ENCODE peak calls at places on chromosomes 7 and 10, in nine cellular contexts. One of them, this sample, is unnamed.

GRCh38 chr7:69367785-69368184 is 230.5 kb upstream of the AUTS2 start:
- DNase-seq in HL-60: no peak
- DNase-seq in ELF-1: no peak
- DNase-seq in GM23338: no peak
- DNase-seq in NCI-H524: no peak
- DNase-seq in NCI-H748 treated with DMSO at 0.1 percent for 48 hours: no peak
- DNase-seq in NCI-H1436: no peak
- DNase-seq in globus pallidus: no peak
- DNase-seq in sciatic nerve: no peak
- DNase-seq in this sample: no peak

GRCh38 chr7:7321681-7322080 is 139.3 kb downstream of the C1GALT1 start:
- DNase-seq in HL-60: no peak
- DNase-seq in ELF-1: no peak
- DNase-seq in GM23338: no peak
- DNase-seq in NCI-H524: no peak
- DNase-seq in NCI-H748 treated with DMSO at 0.1 percent for 48 hours: no peak
- DNase-seq in NCI-H1436: no peak
- DNase-seq in globus pallidus: no peak
- DNase-seq in sciatic nerve: no peak
- DNase-seq in this sample: peak; percentile 90

GRCh38 chr10:69885379-69886156 is 83.9 kb downstream of the COL13A1 start:
- DNase-seq in HL-60: no peak
- DNase-seq in ELF-1: no peak
- DNase-seq in GM23338: peak; percentile 58
- DNase-seq in NCI-H524: no peak
- DNase-seq in NCI-H748 treated with DMSO at 0.1 percent for 48 hours: no peak
- DNase-seq in NCI-H1436: no peak
- DNase-seq in globus pallidus: no peak
- DNase-seq in sciatic nerve: no peak
- DNase-seq in this sample: no peak

GRCh38 chr7:87926581-87927461 is 7.2 kb upstream of the ADAM22 start:
- DNase-seq in HL-60: no peak
- DNase-seq in ELF-1: peak; percentile 92
- DNase-seq in GM23338: peak; percentile 90
- DNase-seq in NCI-H524: peak; percentile 15
- DNase-seq in NCI-H748 treated with DMSO at 0.1 percent for 48 hours: peak; percentile 49
- DNase-seq in NCI-H1436: peak; percentile 71
- DNase-seq in globus pallidus: no peak
- DNase-seq in sciatic nerve: no peak
- DNase-seq in this sample: peak; percentile 97

GRCh38 chr7:48637382-48637781 is 287.0 kb upstream of the CDC14C start:
- DNase-seq in HL-60: no peak
- DNase-seq in ELF-1: no peak
- DNase-seq in GM23338: no peak
- DNase-seq in NCI-H524: no peak
- DNase-seq in NCI-H748 treated with DMSO at 0.1 percent for 48 hours: peak; percentile 89
- DNase-seq in NCI-H1436: no peak
- DNase-seq in globus pallidus: no peak
- DNase-seq in sciatic nerve: no peak
- DNase-seq in this sample: peak; percentile 36

GRCh38 chr10:613217-613616 is 76.3 kb downstream of the DIP2C start:
- DNase-seq in HL-60: no peak
- DNase-seq in ELF-1: peak; percentile 52
- DNase-seq in GM23338: peak; percentile 33
- DNase-seq in NCI-H524: no peak
- DNase-seq in NCI-H748 treated with DMSO at 0.1 percent for 48 hours: peak; percentile 91
- DNase-seq in NCI-H1436: no peak
- DNase-seq in globus pallidus: no peak
- DNase-seq in sciatic nerve: no peak
- DNase-seq in this sample: no peak

GRCh38 chr7:1569016-1569415 is 816 bp downstream of the PSMG3 start:
- DNase-seq in HL-60: peak; percentile 76
- DNase-seq in ELF-1: no peak
- DNase-seq in GM23338: no peak
- DNase-seq in NCI-H524: no peak
- DNase-seq in NCI-H748 treated with DMSO at 0.1 percent for 48 hours: no peak
- DNase-seq in NCI-H1436: no peak
- DNase-seq in globus pallidus: no peak
- DNase-seq in sciatic nerve: no peak
- DNase-seq in this sample: peak; percentile 63

GRCh38 chr7:52154382-52154781 is 837.8 kb upstream of the COBL start:
- DNase-seq in HL-60: no peak
- DNase-seq in ELF-1: no peak
- DNase-seq in GM23338: peak; percentile 43
- DNase-seq in NCI-H524: no peak
- DNase-seq in NCI-H748 treated with DMSO at 0.1 percent for 48 hours: no peak
- DNase-seq in NCI-H1436: no peak
- DNase-seq in globus pallidus: no peak
- DNase-seq in sciatic nerve: no peak
- DNase-seq in this sample: no peak

GRCh38 chr10:82564353-82565218 is 689.6 kb downstream of the NRG3 start:
- DNase-seq in HL-60: no peak
- DNase-seq in ELF-1: no peak
- DNase-seq in GM23338: no peak
- DNase-seq in NCI-H524: peak; percentile 63
- DNase-seq in NCI-H748 treated with DMSO at 0.1 percent for 48 hours: no peak
- DNase-seq in NCI-H1436: no peak
- DNase-seq in globus pallidus: no peak
- DNase-seq in sciatic nerve: no peak
- DNase-seq in this sample: no peak

GRCh38 chr10:71582019-71582418 is 137.6 kb downstream of the C10orf105 start:
- DNase-seq in HL-60: no peak
- DNase-seq in ELF-1: peak; percentile 60
- DNase-seq in GM23338: peak; percentile 53
- DNase-seq in NCI-H524: no peak
- DNase-seq in NCI-H748 treated with DMSO at 0.1 percent for 48 hours: no peak
- DNase-seq in NCI-H1436: no peak
- DNase-seq in globus pallidus: peak; percentile 80
- DNase-seq in sciatic nerve: no peak
- DNase-seq in this sample: peak; percentile 5

GRCh38 chr10:44437837-44438752 is 53.2 kb upstream of the CXCL12 start:
- DNase-seq in HL-60: no peak
- DNase-seq in ELF-1: no peak
- DNase-seq in GM23338: no peak
- DNase-seq in NCI-H524: peak; percentile 35
- DNase-seq in NCI-H748 treated with DMSO at 0.1 percent for 48 hours: no peak
- DNase-seq in NCI-H1436: no peak
- DNase-seq in globus pallidus: peak; percentile 51
- DNase-seq in sciatic nerve: peak; percentile 58
- DNase-seq in this sample: no peak

GRCh38 chr7:98867271-98867701 is 2.5 kb downstream of the TMEM130 start:
- DNase-seq in HL-60: no peak
- DNase-seq in ELF-1: peak; percentile 81
- DNase-seq in GM23338: peak; percentile 37
- DNase-seq in NCI-H524: peak; percentile 90
- DNase-seq in NCI-H748 treated with DMSO at 0.1 percent for 48 hours: no peak
- DNase-seq in NCI-H1436: peak; percentile 46
- DNase-seq in globus pallidus: no peak
- DNase-seq in sciatic nerve: no peak
- DNase-seq in this sample: no peak

GRCh38 chr7:51299391-51300133 is 17.0 kb downstream of the COBL start:
- DNase-seq in HL-60: no peak
- DNase-seq in ELF-1: no peak
- DNase-seq in GM23338: no peak
- DNase-seq in NCI-H524: no peak
- DNase-seq in NCI-H748 treated with DMSO at 0.1 percent for 48 hours: no peak
- DNase-seq in NCI-H1436: no peak
- DNase-seq in globus pallidus: peak; percentile 54
- DNase-seq in sciatic nerve: no peak
- DNase-seq in this sample: no peak

GRCh38 chr10:22651276-22651980 is 63.0 kb downstream of the PIP4K2A start:
- DNase-seq in HL-60: no peak
- DNase-seq in ELF-1: no peak
- DNase-seq in GM23338: no peak
- DNase-seq in NCI-H524: no peak
- DNase-seq in NCI-H748 treated with DMSO at 0.1 percent for 48 hours: no peak
- DNase-seq in NCI-H1436: no peak
- DNase-seq in globus pallidus: no peak
- DNase-seq in sciatic nerve: no peak
- DNase-seq in this sample: peak; percentile 52

GRCh38 chr7:25901658-25902057 is 250.3 kb upstream of the NFE2L3 start:
- DNase-seq in HL-60: no peak
- DNase-seq in ELF-1: no peak
- DNase-seq in GM23338: no peak
- DNase-seq in NCI-H524: no peak
- DNase-seq in NCI-H748 treated with DMSO at 0.1 percent for 48 hours: no peak
- DNase-seq in NCI-H1436: no peak
- DNase-seq in globus pallidus: no peak
- DNase-seq in sciatic nerve: no peak
- DNase-seq in this sample: no peak

GRCh38 chr7:7662527-7662926 is 22.0 kb downstream of the UMAD1 start:
- DNase-seq in HL-60: no peak
- DNase-seq in ELF-1: peak; percentile 37
- DNase-seq in GM23338: peak; percentile 73
- DNase-seq in NCI-H524: peak; percentile 55
- DNase-seq in NCI-H748 treated with DMSO at 0.1 percent for 48 hours: peak; percentile 28
- DNase-seq in NCI-H1436: no peak
- DNase-seq in globus pallidus: no peak
- DNase-seq in sciatic nerve: no peak
- DNase-seq in this sample: no peak

GRCh38 chr7:47946581-47947354 is 1.5 kb downstream of the PKD1L1 start:
- DNase-seq in HL-60: no peak
- DNase-seq in ELF-1: no peak
- DNase-seq in GM23338: no peak
- DNase-seq in NCI-H524: no peak
- DNase-seq in NCI-H748 treated with DMSO at 0.1 percent for 48 hours: no peak
- DNase-seq in NCI-H1436: no peak
- DNase-seq in globus pallidus: no peak
- DNase-seq in sciatic nerve: no peak
- DNase-seq in this sample: no peak

GRCh38 chr7:151694828-151695580 is 175.3 kb upstream of the RHEB start:
- DNase-seq in HL-60: no peak
- DNase-seq in ELF-1: peak; percentile 78
- DNase-seq in GM23338: no peak
- DNase-seq in NCI-H524: no peak
- DNase-seq in NCI-H748 treated with DMSO at 0.1 percent for 48 hours: no peak
- DNase-seq in NCI-H1436: no peak
- DNase-seq in globus pallidus: no peak
- DNase-seq in sciatic nerve: no peak
- DNase-seq in this sample: no peak

GRCh38 chr7:40429821-40430220 is 295.0 kb downstream of the SUGCT start:
- DNase-seq in HL-60: no peak
- DNase-seq in ELF-1: no peak
- DNase-seq in GM23338: no peak
- DNase-seq in NCI-H524: no peak
- DNase-seq in NCI-H748 treated with DMSO at 0.1 percent for 48 hours: no peak
- DNase-seq in NCI-H1436: no peak
- DNase-seq in globus pallidus: no peak
- DNase-seq in sciatic nerve: no peak
- DNase-seq in this sample: no peak

GRCh38 chr7:55107946-55108345 is 89.1 kb downstream of the EGFR start:
- DNase-seq in HL-60: no peak
- DNase-seq in ELF-1: no peak
- DNase-seq in GM23338: no peak
- DNase-seq in NCI-H524: no peak
- DNase-seq in NCI-H748 treated with DMSO at 0.1 percent for 48 hours: no peak
- DNase-seq in NCI-H1436: no peak
- DNase-seq in globus pallidus: no peak
- DNase-seq in sciatic nerve: no peak
- DNase-seq in this sample: no peak

GRCh38 chr7:45873355-45873754 is 473 bp upstream of the CCDC201 start:
- DNase-seq in HL-60: no peak
- DNase-seq in ELF-1: no peak
- DNase-seq in GM23338: peak; percentile 1
- DNase-seq in NCI-H524: no peak
- DNase-seq in NCI-H748 treated with DMSO at 0.1 percent for 48 hours: no peak
- DNase-seq in NCI-H1436: no peak
- DNase-seq in globus pallidus: no peak
- DNase-seq in sciatic nerve: no peak
- DNase-seq in this sample: no peak

GRCh38 chr10:10831085-10831484 is 186.6 kb upstream of the CELF2 start:
- DNase-seq in HL-60: no peak
- DNase-seq in ELF-1: no peak
- DNase-seq in GM23338: no peak
- DNase-seq in NCI-H524: no peak
- DNase-seq in NCI-H748 treated with DMSO at 0.1 percent for 48 hours: no peak
- DNase-seq in NCI-H1436: no peak
- DNase-seq in globus pallidus: no peak
- DNase-seq in sciatic nerve: no peak
- DNase-seq in this sample: no peak

GRCh38 chr10:98309366-98310355 is 41.7 kb upstream of the LOXL4 start:
- DNase-seq in HL-60: no peak
- DNase-seq in ELF-1: peak; percentile 94
- DNase-seq in GM23338: peak; percentile 85
- DNase-seq in NCI-H524: peak; percentile 75
- DNase-seq in NCI-H748 treated with DMSO at 0.1 percent for 48 hours: peak; percentile 34
- DNase-seq in NCI-H1436: peak; percentile 30
- DNase-seq in globus pallidus: peak; percentile 69
- DNase-seq in sciatic nerve: peak; percentile 88
- DNase-seq in this sample: peak; percentile 27

GRCh38 chr10:6920072-6921019 is 340.3 kb upstream of the PRKCQ start:
- DNase-seq in HL-60: no peak
- DNase-seq in ELF-1: peak; percentile 68
- DNase-seq in GM23338: peak; percentile 92
- DNase-seq in NCI-H524: peak; percentile 81
- DNase-seq in NCI-H748 treated with DMSO at 0.1 percent for 48 hours: peak; percentile 31
- DNase-seq in NCI-H1436: no peak
- DNase-seq in globus pallidus: peak; percentile 89
- DNase-seq in sciatic nerve: peak; percentile 84
- DNase-seq in this sample: peak; percentile 84

GRCh38 chr10:28878236-28878970 is 201.1 kb downstream of the BAMBI start:
- DNase-seq in HL-60: no peak
- DNase-seq in ELF-1: peak; percentile 18
- DNase-seq in GM23338: no peak
- DNase-seq in NCI-H524: no peak
- DNase-seq in NCI-H748 treated with DMSO at 0.1 percent for 48 hours: no peak
- DNase-seq in NCI-H1436: no peak
- DNase-seq in globus pallidus: peak; percentile 63
- DNase-seq in sciatic nerve: no peak
- DNase-seq in this sample: no peak

GRCh38 chr7:136452948-136453347 is 415.5 kb upstream of the CHRM2 start:
- DNase-seq in HL-60: no peak
- DNase-seq in ELF-1: no peak
- DNase-seq in GM23338: no peak
- DNase-seq in NCI-H524: no peak
- DNase-seq in NCI-H748 treated with DMSO at 0.1 percent for 48 hours: no peak
- DNase-seq in NCI-H1436: no peak
- DNase-seq in globus pallidus: no peak
- DNase-seq in sciatic nerve: no peak
- DNase-seq in this sample: no peak

GRCh38 chr7:37131855-37132254 is 316.8 kb downstream of the ELMO1 start:
- DNase-seq in HL-60: no peak
- DNase-seq in ELF-1: no peak
- DNase-seq in GM23338: no peak
- DNase-seq in NCI-H524: no peak
- DNase-seq in NCI-H748 treated with DMSO at 0.1 percent for 48 hours: no peak
- DNase-seq in NCI-H1436: no peak
- DNase-seq in globus pallidus: no peak
- DNase-seq in sciatic nerve: no peak
- DNase-seq in this sample: no peak

GRCh38 chr10:3220853-3221252 is 48.3 kb upstream of the PITRM1 start:
- DNase-seq in HL-60: no peak
- DNase-seq in ELF-1: no peak
- DNase-seq in GM23338: no peak
- DNase-seq in NCI-H524: no peak
- DNase-seq in NCI-H748 treated with DMSO at 0.1 percent for 48 hours: no peak
- DNase-seq in NCI-H1436: no peak
- DNase-seq in globus pallidus: no peak
- DNase-seq in sciatic nerve: no peak
- DNase-seq in this sample: no peak

GRCh38 chr7:159105845-159106614 is 38.6 kb downstream of the VIPR2 start:
- DNase-seq in HL-60: no peak
- DNase-seq in ELF-1: no peak
- DNase-seq in GM23338: peak; percentile 43
- DNase-seq in NCI-H524: no peak
- DNase-seq in NCI-H748 treated with DMSO at 0.1 percent for 48 hours: no peak
- DNase-seq in NCI-H1436: no peak
- DNase-seq in globus pallidus: no peak
- DNase-seq in sciatic nerve: peak; percentile 50
- DNase-seq in this sample: no peak

GRCh38 chr10:71158902-71159301 is 53.5 kb upstream of the UNC5B start:
- DNase-seq in HL-60: no peak
- DNase-seq in ELF-1: no peak
- DNase-seq in GM23338: no peak
- DNase-seq in NCI-H524: no peak
- DNase-seq in NCI-H748 treated with DMSO at 0.1 percent for 48 hours: no peak
- DNase-seq in NCI-H1436: no peak
- DNase-seq in globus pallidus: no peak
- DNase-seq in sciatic nerve: no peak
- DNase-seq in this sample: no peak

GRCh38 chr7:151199196-151199874 is 11.0 kb downstream of the H2BK1 start:
- DNase-seq in HL-60: no peak
- DNase-seq in ELF-1: peak; percentile 85
- DNase-seq in GM23338: no peak
- DNase-seq in NCI-H524: no peak
- DNase-seq in NCI-H748 treated with DMSO at 0.1 percent for 48 hours: no peak
- DNase-seq in NCI-H1436: peak; percentile 58
- DNase-seq in globus pallidus: peak; percentile 3
- DNase-seq in sciatic nerve: no peak
- DNase-seq in this sample: no peak